ENCODE peak calls at places on chromosomes 16 and 17, in five cellular contexts. One of them, this sample, is unnamed.

GRCh38 chr17:17880577-17881196 is 43.9 kb upstream of the SREBF1 start:
- DNase-seq in CD4-positive, CD25-positive, alpha-beta regulatory T cell: no peak
- DNase-seq in A549: no peak
- DNase-seq in osteoblast: no peak
- DNase-seq in PC-3: no peak
- DNase-seq in this sample: no peak

GRCh38 chr17:20010099-20010863 is 1.1 kb downstream of the SPECC1 start:
- DNase-seq in CD4-positive, CD25-positive, alpha-beta regulatory T cell: no peak
- DNase-seq in A549: peak; percentile 90
- DNase-seq in osteoblast: peak; percentile 87
- DNase-seq in PC-3: peak; percentile 90
- DNase-seq in this sample: no peak

GRCh38 chr17:75350706-75351105 is 54.8 kb downstream of the GRB2 start:
- DNase-seq in CD4-positive, CD25-positive, alpha-beta regulatory T cell: no peak
- DNase-seq in A549: no peak
- DNase-seq in osteoblast: no peak
- DNase-seq in PC-3: no peak
- DNase-seq in this sample: no peak

GRCh38 chr16:54397190-54397835 is 110.7 kb upstream of the IRX3 start:
- DNase-seq in CD4-positive, CD25-positive, alpha-beta regulatory T cell: no peak
- DNase-seq in A549: no peak
- DNase-seq in osteoblast: peak; percentile 94
- DNase-seq in PC-3: no peak
- DNase-seq in this sample: no peak

GRCh38 chr16:71513302-71513701 is 12.9 kb upstream of the CHST4 start:
- DNase-seq in CD4-positive, CD25-positive, alpha-beta regulatory T cell: no peak
- DNase-seq in A549: no peak
- DNase-seq in osteoblast: no peak
- DNase-seq in PC-3: no peak
- DNase-seq in this sample: no peak

GRCh38 chr17:10767237-10767636 is 36.7 kb downstream of the TMEM238L start:
- DNase-seq in CD4-positive, CD25-positive, alpha-beta regulatory T cell: no peak
- DNase-seq in A549: no peak
- DNase-seq in osteoblast: no peak
- DNase-seq in PC-3: no peak
- DNase-seq in this sample: no peak

GRCh38 chr17:71055128-71055527 is 885.8 kb downstream of the KCNJ2 start:
- DNase-seq in CD4-positive, CD25-positive, alpha-beta regulatory T cell: no peak
- DNase-seq in A549: no peak
- DNase-seq in osteoblast: peak; percentile 51
- DNase-seq in PC-3: peak; percentile 39
- DNase-seq in this sample: no peak

GRCh38 chr17:65892912-65893377 is 299.0 kb downstream of the CEP112 start:
- DNase-seq in CD4-positive, CD25-positive, alpha-beta regulatory T cell: no peak
- DNase-seq in A549: no peak
- DNase-seq in osteoblast: no peak
- DNase-seq in PC-3: no peak
- DNase-seq in this sample: no peak

GRCh38 chr17:9240659-9241370 is 219.5 kb downstream of the NTN1 start:
- DNase-seq in CD4-positive, CD25-positive, alpha-beta regulatory T cell: no peak
- DNase-seq in A549: peak; percentile 36
- DNase-seq in osteoblast: peak; percentile 88
- DNase-seq in PC-3: no peak
- DNase-seq in this sample: peak; percentile 91

GRCh38 chr16:23464196-23464595 is 11.2 kb upstream of the COG7 start:
- DNase-seq in CD4-positive, CD25-positive, alpha-beta regulatory T cell: no peak
- DNase-seq in A549: no peak
- DNase-seq in osteoblast: no peak
- DNase-seq in PC-3: no peak
- DNase-seq in this sample: no peak

GRCh38 chr16:8571061-8571596 is 19.2 kb downstream of the TMEM114 start:
- DNase-seq in CD4-positive, CD25-positive, alpha-beta regulatory T cell: no peak
- DNase-seq in A549: peak; percentile 19
- DNase-seq in osteoblast: no peak
- DNase-seq in PC-3: no peak
- DNase-seq in this sample: no peak

GRCh38 chr17:57935833-57936807 is 19.1 kb downstream of the CUEDC1 start:
- DNase-seq in CD4-positive, CD25-positive, alpha-beta regulatory T cell: no peak
- DNase-seq in A549: no peak
- DNase-seq in osteoblast: peak; percentile 90
- DNase-seq in PC-3: peak; percentile 44
- DNase-seq in this sample: peak; percentile 86

GRCh38 chr17:50884354-50885311 is 18.5 kb upstream of the TOB1 start:
- DNase-seq in CD4-positive, CD25-positive, alpha-beta regulatory T cell: no peak
- DNase-seq in A549: no peak
- DNase-seq in osteoblast: no peak
- DNase-seq in PC-3: no peak
- DNase-seq in this sample: no peak

GRCh38 chr16:50671644-50672260 is 9.4 kb downstream of the SNX20 start:
- DNase-seq in CD4-positive, CD25-positive, alpha-beta regulatory T cell: peak; percentile 71
- DNase-seq in A549: peak; percentile 62
- DNase-seq in osteoblast: peak; percentile 69
- DNase-seq in PC-3: peak; percentile 48
- DNase-seq in this sample: peak; percentile 8

GRCh38 chr17:17819561-17819995 is 17.2 kb downstream of the SREBF1 start:
- DNase-seq in CD4-positive, CD25-positive, alpha-beta regulatory T cell: peak; percentile 75
- DNase-seq in A549: peak; percentile 89
- DNase-seq in osteoblast: peak; percentile 99
- DNase-seq in PC-3: peak; percentile 97
- DNase-seq in this sample: no peak

GRCh38 chr17:66508896-66509843 is 206.8 kb downstream of the PRKCA start:
- DNase-seq in CD4-positive, CD25-positive, alpha-beta regulatory T cell: peak; percentile 82
- DNase-seq in A549: peak; percentile 97
- DNase-seq in osteoblast: peak; percentile 84
- DNase-seq in PC-3: peak; percentile 100
- DNase-seq in this sample: no peak

GRCh38 chr17:35743911-35744328 is 9.1 kb downstream of the GAS2L2 start:
- DNase-seq in CD4-positive, CD25-positive, alpha-beta regulatory T cell: no peak
- DNase-seq in A549: peak; percentile 49
- DNase-seq in osteoblast: peak; percentile 97
- DNase-seq in PC-3: peak; percentile 36
- DNase-seq in this sample: peak; percentile 66

GRCh38 chr17:76137026-76137350 is 4.1 kb downstream of the FOXJ1 start:
- DNase-seq in CD4-positive, CD25-positive, alpha-beta regulatory T cell: no peak
- DNase-seq in A549: no peak
- DNase-seq in osteoblast: peak; percentile 74
- DNase-seq in PC-3: no peak
- DNase-seq in this sample: no peak

GRCh38 chr17:58335061-58335731 is 6.6 kb upstream of the TSPOAP1 start:
- DNase-seq in CD4-positive, CD25-positive, alpha-beta regulatory T cell: peak; percentile 66
- DNase-seq in A549: no peak
- DNase-seq in osteoblast: peak; percentile 25
- DNase-seq in PC-3: no peak
- DNase-seq in this sample: peak; percentile 52

GRCh38 chr16:67993207-67994036 is 5.9 kb downstream of the DPEP2 start:
- DNase-seq in CD4-positive, CD25-positive, alpha-beta regulatory T cell: peak; percentile 91
- DNase-seq in A549: peak; percentile 76
- DNase-seq in osteoblast: peak; percentile 99
- DNase-seq in PC-3: peak; percentile 66
- DNase-seq in this sample: peak; percentile 93

GRCh38 chr16:80570106-80570478 is 29.3 kb downstream of the DYNLRB2 start:
- DNase-seq in CD4-positive, CD25-positive, alpha-beta regulatory T cell: peak; percentile 31
- DNase-seq in A549: peak; percentile 4
- DNase-seq in osteoblast: no peak
- DNase-seq in PC-3: peak; percentile 74
- DNase-seq in this sample: no peak

GRCh38 chr16:89152831-89153700 is 18.5 kb upstream of the CDH15 start:
- DNase-seq in CD4-positive, CD25-positive, alpha-beta regulatory T cell: no peak
- DNase-seq in A549: no peak
- DNase-seq in osteoblast: peak; percentile 71
- DNase-seq in PC-3: no peak
- DNase-seq in this sample: peak; percentile 72

GRCh38 chr17:16107165-16107770 is 107.6 kb downstream of the TTC19 start:
- DNase-seq in CD4-positive, CD25-positive, alpha-beta regulatory T cell: no peak
- DNase-seq in A549: no peak
- DNase-seq in osteoblast: no peak
- DNase-seq in PC-3: no peak
- DNase-seq in this sample: no peak

GRCh38 chr16:88634141-88634993 is 4.0 kb upstream of the IL17C start:
- DNase-seq in CD4-positive, CD25-positive, alpha-beta regulatory T cell: peak; percentile 73
- DNase-seq in A549: no peak
- DNase-seq in osteoblast: peak; percentile 98
- DNase-seq in PC-3: no peak
- DNase-seq in this sample: peak; percentile 89

GRCh38 chr16:81384006-81384405 is 60.6 kb upstream of the CMIP start:
- DNase-seq in CD4-positive, CD25-positive, alpha-beta regulatory T cell: no peak
- DNase-seq in A549: no peak
- DNase-seq in osteoblast: no peak
- DNase-seq in PC-3: no peak
- DNase-seq in this sample: no peak

GRCh38 chr17:35295686-35296085 is 52.8 kb downstream of the SLFN5 start:
- DNase-seq in CD4-positive, CD25-positive, alpha-beta regulatory T cell: no peak
- DNase-seq in A549: no peak
- DNase-seq in osteoblast: no peak
- DNase-seq in PC-3: peak; percentile 5
- DNase-seq in this sample: no peak

GRCh38 chr17:72761431-72761830 is 331.1 kb downstream of the SLC39A11 start:
- DNase-seq in CD4-positive, CD25-positive, alpha-beta regulatory T cell: no peak
- DNase-seq in A549: no peak
- DNase-seq in osteoblast: no peak
- DNase-seq in PC-3: no peak
- DNase-seq in this sample: no peak

GRCh38 chr17:28725660-28726395 is at the start of gene TLCD1:
- DNase-seq in CD4-positive, CD25-positive, alpha-beta regulatory T cell: peak; percentile 65
- DNase-seq in A549: peak; percentile 86
- DNase-seq in osteoblast: peak; percentile 97
- DNase-seq in PC-3: peak; percentile 68
- DNase-seq in this sample: peak; percentile 95

GRCh38 chr16:23668225-23668624 is 10.5 kb upstream of the PLK1 start:
- DNase-seq in CD4-positive, CD25-positive, alpha-beta regulatory T cell: no peak
- DNase-seq in A549: no peak
- DNase-seq in osteoblast: peak; percentile 13
- DNase-seq in PC-3: no peak
- DNase-seq in this sample: no peak

GRCh38 chr16:10840703-10841102 is 22.1 kb upstream of the TVP23A start:
- DNase-seq in CD4-positive, CD25-positive, alpha-beta regulatory T cell: no peak
- DNase-seq in A549: no peak
- DNase-seq in osteoblast: no peak
- DNase-seq in PC-3: no peak
- DNase-seq in this sample: no peak

GRCh38 chr17:53472586-53472985 is 350.1 kb upstream of the KIF2B start:
- DNase-seq in CD4-positive, CD25-positive, alpha-beta regulatory T cell: no peak
- DNase-seq in A549: no peak
- DNase-seq in osteoblast: no peak
- DNase-seq in PC-3: peak; percentile 38
- DNase-seq in this sample: no peak

GRCh38 chr16:11047057-11047456 is 102.7 kb downstream of the CLEC16A start:
- DNase-seq in CD4-positive, CD25-positive, alpha-beta regulatory T cell: no peak
- DNase-seq in A549: no peak
- DNase-seq in osteoblast: no peak
- DNase-seq in PC-3: no peak
- DNase-seq in this sample: no peak

GRCh38 chr17:18139949-18140348 is 31.4 kb downstream of the MYO15A start:
- DNase-seq in CD4-positive, CD25-positive, alpha-beta regulatory T cell: no peak
- DNase-seq in A549: peak; percentile 57
- DNase-seq in osteoblast: peak; percentile 90
- DNase-seq in PC-3: no peak
- DNase-seq in this sample: no peak

GRCh38 chr16:7888421-7888820 is 555.8 kb downstream of the RBFOX1 start:
- DNase-seq in CD4-positive, CD25-positive, alpha-beta regulatory T cell: no peak
- DNase-seq in A549: no peak
- DNase-seq in osteoblast: no peak
- DNase-seq in PC-3: no peak
- DNase-seq in this sample: no peak

GRCh38 chr16:62711797-62712196 is 675.6 kb upstream of the CDH8 start:
- DNase-seq in CD4-positive, CD25-positive, alpha-beta regulatory T cell: no peak
- DNase-seq in A549: no peak
- DNase-seq in osteoblast: no peak
- DNase-seq in PC-3: no peak
- DNase-seq in this sample: no peak

GRCh38 chr16:8858994-8859912 is 9.6 kb downstream of the CARHSP1 start:
- DNase-seq in CD4-positive, CD25-positive, alpha-beta regulatory T cell: no peak
- DNase-seq in A549: no peak
- DNase-seq in osteoblast: no peak
- DNase-seq in PC-3: no peak
- DNase-seq in this sample: peak; percentile 72

GRCh38 chr16:30903002-30903401 is 6.6 kb downstream of the CTF1 start:
- DNase-seq in CD4-positive, CD25-positive, alpha-beta regulatory T cell: peak; percentile 70
- DNase-seq in A549: no peak
- DNase-seq in osteoblast: peak; percentile 74
- DNase-seq in PC-3: no peak
- DNase-seq in this sample: no peak

GRCh38 chr16:30902070-30902972 is 5.9 kb downstream of the CTF1 start:
- DNase-seq in CD4-positive, CD25-positive, alpha-beta regulatory T cell: peak; percentile 73
- DNase-seq in A549: peak; percentile 77
- DNase-seq in osteoblast: peak; percentile 99
- DNase-seq in PC-3: peak; percentile 62
- DNase-seq in this sample: peak; percentile 87

GRCh38 chr16:30899794-30900193 is 3.4 kb downstream of the CTF1 start:
- DNase-seq in CD4-positive, CD25-positive, alpha-beta regulatory T cell: no peak
- DNase-seq in A549: no peak
- DNase-seq in osteoblast: no peak
- DNase-seq in PC-3: no peak
- DNase-seq in this sample: no peak

GRCh38 chr16:30900588-30900987 is 4.2 kb downstream of the CTF1 start:
- DNase-seq in CD4-positive, CD25-positive, alpha-beta regulatory T cell: no peak
- DNase-seq in A549: no peak
- DNase-seq in osteoblast: no peak
- DNase-seq in PC-3: no peak
- DNase-seq in this sample: no peak

GRCh38 chr16:30901201-30902069 is 5.0 kb downstream of the CTF1 start:
- DNase-seq in CD4-positive, CD25-positive, alpha-beta regulatory T cell: peak; percentile 68
- DNase-seq in A549: peak; percentile 42
- DNase-seq in osteoblast: no peak
- DNase-seq in PC-3: no peak
- DNase-seq in this sample: no peak
- H3K4me3 ChIP-seq in CD4-positive, CD25-positive, alpha-beta regulatory T cell: peak overlapping the region; percentile 72
- H3K4me3 ChIP-seq in A549: peak overlapping the region; percentile 49
- H3K4me3 ChIP-seq in osteoblast: peak overlapping the region; percentile 71
- H3K4me3 ChIP-seq in PC-3: peak overlapping the region; percentile 63
- H3K4me3 ChIP-seq in this sample: peak overlapping the region; percentile 35

DNA sequence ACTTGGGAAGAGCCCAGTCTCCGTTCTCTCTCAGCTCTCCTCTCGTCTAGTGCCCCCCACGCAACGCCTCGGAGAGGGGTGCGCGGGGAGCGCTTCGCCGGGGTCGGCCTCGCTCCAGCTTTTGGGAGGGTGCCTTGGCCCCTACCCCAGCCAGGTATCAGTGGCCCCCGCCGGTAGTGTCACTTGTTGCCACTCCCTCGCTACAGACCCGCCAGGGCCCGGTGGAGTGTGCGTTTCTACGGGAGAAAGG is 786 bp upstream of the CDH11 start:
- DNase-seq in CD4-positive, CD25-positive, alpha-beta regulatory T cell: no peak
- DNase-seq in A549: no peak
- DNase-seq in osteoblast: no peak
- DNase-seq in PC-3: no peak
- DNase-seq in this sample: no peak
- H3K4me3 ChIP-seq in CD4-positive, CD25-positive, alpha-beta regulatory T cell: no peak overlapping the region
- H3K4me3 ChIP-seq in A549: peak overlapping the region; percentile 36
- H3K4me3 ChIP-seq in osteoblast: peak overlapping the region; percentile 95
- H3K4me3 ChIP-seq in PC-3: peak overlapping the region; percentile 90
- H3K4me3 ChIP-seq in this sample: peak overlapping the region; percentile 57

GRCh38 chr17:2396192-2396567 is 4.7 kb downstream of the MNT start:
- DNase-seq in CD4-positive, CD25-positive, alpha-beta regulatory T cell: no peak
- DNase-seq in A549: no peak
- DNase-seq in osteoblast: no peak
- DNase-seq in PC-3: no peak
- DNase-seq in this sample: no peak
- H3K4me3 ChIP-seq in CD4-positive, CD25-positive, alpha-beta regulatory T cell: no peak overlapping the region
- H3K4me3 ChIP-seq in A549: peak overlapping the region; percentile 42
- H3K4me3 ChIP-seq in osteoblast: peak overlapping the region; percentile 66
- H3K4me3 ChIP-seq in PC-3: peak overlapping the region; percentile 60
- H3K4me3 ChIP-seq in this sample: peak overlapping the region; percentile 53

GRCh38 chr17:4584835-4585187 is 482 bp downstream of the SMTNL2 start:
- DNase-seq in CD4-positive, CD25-positive, alpha-beta regulatory T cell: no peak
- DNase-seq in A549: no peak
- DNase-seq in osteoblast: no peak
- DNase-seq in PC-3: no peak
- DNase-seq in this sample: peak; percentile 82
- H3K4me3 ChIP-seq in CD4-positive, CD25-positive, alpha-beta regulatory T cell: no peak overlapping the region
- H3K4me3 ChIP-seq in A549: peak overlapping the region; percentile 49
- H3K4me3 ChIP-seq in osteoblast: no peak overlapping the region
- H3K4me3 ChIP-seq in PC-3: no peak overlapping the region
- H3K4me3 ChIP-seq in this sample: peak overlapping the region; percentile 59